ENCODE peak calls at places on chromosome 20, in seven cellular contexts. One of them, this sample, is unnamed.
A peak's percentile ranks its signal among the peaks of the same experiment; 100 is the strongest.

GRCh38 chr20:40008177-40008576 is 680.9 kb downstream of the MAFB start:
- DNase-seq in left cardiac atrium: no peak
- DNase-seq in fibroblast of the conjunctiva: peak; percentile 8
- DNase-seq in fibroblast of the aortic adventitia: peak; percentile 2
- DNase-seq in effector CD4-positive, alpha-beta T cell: no peak
- DNase-seq in NCI-H1105: no peak
- DNase-seq in upper lobe of right lung: no peak
- DNase-seq in this sample: no peak

GRCh38 chr20:35772563-35773058 is 796 bp downstream of the PHF20 start:
- DNase-seq in effector CD4-positive, alpha-beta T cell: no peak
- DNase-seq in upper lobe of right lung: no peak
- DNase-seq in left cardiac atrium: no peak
- DNase-seq in NCI-H1105: no peak
- DNase-seq in fibroblast of the aortic adventitia: peak; percentile 14
- DNase-seq in fibroblast of the conjunctiva: no peak
- DNase-seq in this sample: no peak

GRCh38 chr20:23320317-23320716 is 30.3 kb upstream of the NXT1 start:
- DNase-seq in left cardiac atrium: no peak
- DNase-seq in fibroblast of the conjunctiva: no peak
- DNase-seq in NCI-H1105: no peak
- DNase-seq in effector CD4-positive, alpha-beta T cell: no peak
- DNase-seq in fibroblast of the aortic adventitia: peak; percentile 20
- DNase-seq in upper lobe of right lung: no peak
- DNase-seq in this sample: no peak

GRCh38 chr20:884983-885952 is 30.9 kb downstream of the ANGPT4 start:
- DNase-seq in left cardiac atrium: peak; percentile 66
- DNase-seq in fibroblast of the aortic adventitia: peak; percentile 34
- DNase-seq in NCI-H1105: no peak
- DNase-seq in upper lobe of right lung: no peak
- DNase-seq in fibroblast of the conjunctiva: no peak
- DNase-seq in effector CD4-positive, alpha-beta T cell: no peak
- DNase-seq in this sample: no peak

GRCh38 chr20:4076671-4077070 is 61.3 kb upstream of the RNF24 start:
- DNase-seq in left cardiac atrium: no peak
- DNase-seq in effector CD4-positive, alpha-beta T cell: no peak
- DNase-seq in fibroblast of the aortic adventitia: peak; percentile 98
- DNase-seq in NCI-H1105: no peak
- DNase-seq in upper lobe of right lung: no peak
- DNase-seq in fibroblast of the conjunctiva: peak; percentile 66
- DNase-seq in this sample: no peak

GRCh38 chr20:8132015-8132631 is at the start of gene PLCB1:
- DNase-seq in left cardiac atrium: peak; percentile 90
- DNase-seq in fibroblast of the aortic adventitia: peak; percentile 83
- DNase-seq in fibroblast of the conjunctiva: peak; percentile 68
- DNase-seq in effector CD4-positive, alpha-beta T cell: peak; percentile 61
- DNase-seq in upper lobe of right lung: peak; percentile 87
- DNase-seq in NCI-H1105: peak; percentile 91
- DNase-seq in this sample: peak; percentile 92

GRCh38 chr20:17439897-17440296 is 91.3 kb downstream of the BFSP1 start:
- DNase-seq in fibroblast of the aortic adventitia: no peak
- DNase-seq in upper lobe of right lung: no peak
- DNase-seq in fibroblast of the conjunctiva: no peak
- DNase-seq in left cardiac atrium: no peak
- DNase-seq in effector CD4-positive, alpha-beta T cell: no peak
- DNase-seq in NCI-H1105: no peak
- DNase-seq in this sample: no peak

GRCh38 chr20:19767070-19767469 is 9.0 kb downstream of the RIN2 start:
- DNase-seq in upper lobe of right lung: no peak
- DNase-seq in NCI-H1105: no peak
- DNase-seq in effector CD4-positive, alpha-beta T cell: no peak
- DNase-seq in fibroblast of the aortic adventitia: no peak
- DNase-seq in fibroblast of the conjunctiva: no peak
- DNase-seq in left cardiac atrium: no peak
- DNase-seq in this sample: no peak

GRCh38 chr20:63214514-63214913 is 1.4 kb downstream of the YTHDF1 start:
- DNase-seq in fibroblast of the conjunctiva: no peak
- DNase-seq in left cardiac atrium: no peak
- DNase-seq in fibroblast of the aortic adventitia: no peak
- DNase-seq in effector CD4-positive, alpha-beta T cell: no peak
- DNase-seq in NCI-H1105: no peak
- DNase-seq in upper lobe of right lung: no peak
- DNase-seq in this sample: no peak

GRCh38 chr20:32285621-32286334 is 8.3 kb downstream of the KIF3B start:
- DNase-seq in NCI-H1105: no peak
- DNase-seq in left cardiac atrium: no peak
- DNase-seq in fibroblast of the aortic adventitia: peak; percentile 67
- DNase-seq in fibroblast of the conjunctiva: peak; percentile 8
- DNase-seq in upper lobe of right lung: no peak
- DNase-seq in effector CD4-positive, alpha-beta T cell: peak; percentile 17
- DNase-seq in this sample: no peak

GRCh38 chr20:34703573-34704176 is 469 bp upstream of the TP53INP2 start:
- DNase-seq in upper lobe of right lung: no peak
- DNase-seq in effector CD4-positive, alpha-beta T cell: no peak
- DNase-seq in left cardiac atrium: no peak
- DNase-seq in fibroblast of the conjunctiva: no peak
- DNase-seq in NCI-H1105: no peak
- DNase-seq in fibroblast of the aortic adventitia: peak; percentile 32
- DNase-seq in this sample: no peak

This sample was measured in cardiac septum.